ENCODE peak calls at places on chromosomes 3 and 15, in nine cellular contexts. One of them, this sample, is unnamed.

GRCh38 chr3:114645392-114645791 is 351.6 kb downstream of the TIGIT start:
- DNase-seq in stimulated activated CD4-positive, alpha-beta T cell treated with anti-CD3 and anti-CD28 coated beads, Interleukin-4, amount 100 ng/mL, for 1 hour: no peak
- DNase-seq in hippocampal formation: no peak
- DNase-seq in COR-L47: no peak
- DNase-seq in Daoy: no peak
- DNase-seq in Calu3: no peak
- DNase-seq in transverse colon: no peak
- DNase-seq in astrocyte of the hippocampus: peak; percentile 44
- DNase-seq in hypothalamus: no peak
- DNase-seq in this sample: no peak

GRCh38 chr15:33656090-33656670 is 312.1 kb upstream of the CHRM5 start:
- DNase-seq in transverse colon: no peak
- DNase-seq in COR-L47: no peak
- DNase-seq in hypothalamus: no peak
- DNase-seq in Calu3: no peak
- DNase-seq in stimulated activated CD4-positive, alpha-beta T cell treated with anti-CD3 and anti-CD28 coated beads, Interleukin-4, amount 100 ng/mL, for 1 hour: no peak
- DNase-seq in hippocampal formation: no peak
- DNase-seq in astrocyte of the hippocampus: peak; percentile 40
- DNase-seq in Daoy: no peak
- DNase-seq in this sample: no peak

GRCh38 chr15:89417206-89417725 is 79.1 kb downstream of the RHCG start:
- DNase-seq in hippocampal formation: no peak
- DNase-seq in Daoy: no peak
- DNase-seq in transverse colon: no peak
- DNase-seq in hypothalamus: no peak
- DNase-seq in stimulated activated CD4-positive, alpha-beta T cell treated with anti-CD3 and anti-CD28 coated beads, Interleukin-4, amount 100 ng/mL, for 1 hour: no peak
- DNase-seq in Calu3: no peak
- DNase-seq in COR-L47: no peak
- DNase-seq in astrocyte of the hippocampus: no peak
- DNase-seq in this sample: no peak

GRCh38 chr3:64184621-64185020 is 40.6 kb downstream of the PRICKLE2 start:
- DNase-seq in Daoy: peak; percentile 65
- DNase-seq in stimulated activated CD4-positive, alpha-beta T cell treated with anti-CD3 and anti-CD28 coated beads, Interleukin-4, amount 100 ng/mL, for 1 hour: no peak
- DNase-seq in hypothalamus: no peak
- DNase-seq in astrocyte of the hippocampus: peak; percentile 55
- DNase-seq in COR-L47: no peak
- DNase-seq in transverse colon: no peak
- DNase-seq in hippocampal formation: no peak
- DNase-seq in Calu3: no peak
- DNase-seq in this sample: no peak

GRCh38 chr15:81777546-81777945 is 268.3 kb downstream of the MEX3B start:
- DNase-seq in transverse colon: no peak
- DNase-seq in stimulated activated CD4-positive, alpha-beta T cell treated with anti-CD3 and anti-CD28 coated beads, Interleukin-4, amount 100 ng/mL, for 1 hour: no peak
- DNase-seq in astrocyte of the hippocampus: no peak
- DNase-seq in hippocampal formation: no peak
- DNase-seq in hypothalamus: no peak
- DNase-seq in COR-L47: no peak
- DNase-seq in Calu3: no peak
- DNase-seq in Daoy: no peak
- DNase-seq in this sample: no peak

GRCh38 chr15:60804986-60805949 is 326.3 kb upstream of the ICE2 start:
- DNase-seq in hypothalamus: no peak
- DNase-seq in astrocyte of the hippocampus: peak; percentile 93
- DNase-seq in hippocampal formation: no peak
- DNase-seq in transverse colon: no peak
- DNase-seq in Calu3: no peak
- DNase-seq in stimulated activated CD4-positive, alpha-beta T cell treated with anti-CD3 and anti-CD28 coated beads, Interleukin-4, amount 100 ng/mL, for 1 hour: no peak
- DNase-seq in COR-L47: peak; percentile 43
- DNase-seq in Daoy: peak; percentile 97
- DNase-seq in this sample: no peak

GRCh38 chr3:195094211-195094921 is 176.6 kb downstream of the XXYLT1 start:
- DNase-seq in Daoy: no peak
- DNase-seq in hippocampal formation: no peak
- DNase-seq in stimulated activated CD4-positive, alpha-beta T cell treated with anti-CD3 and anti-CD28 coated beads, Interleukin-4, amount 100 ng/mL, for 1 hour: no peak
- DNase-seq in astrocyte of the hippocampus: no peak
- DNase-seq in Calu3: no peak
- DNase-seq in transverse colon: peak; percentile 53
- DNase-seq in hypothalamus: no peak
- DNase-seq in COR-L47: no peak
- DNase-seq in this sample: no peak

GRCh38 chr3:195154111-195154791 is 116.7 kb downstream of the XXYLT1 start:
- DNase-seq in astrocyte of the hippocampus: peak; percentile 42
- DNase-seq in hypothalamus: no peak
- DNase-seq in Calu3: no peak
- DNase-seq in transverse colon: no peak
- DNase-seq in stimulated activated CD4-positive, alpha-beta T cell treated with anti-CD3 and anti-CD28 coated beads, Interleukin-4, amount 100 ng/mL, for 1 hour: no peak
- DNase-seq in hippocampal formation: no peak
- DNase-seq in COR-L47: no peak
- DNase-seq in Daoy: peak; percentile 70
- DNase-seq in this sample: no peak

GRCh38 chr3:50118237-50118636 is 29.5 kb downstream of the RBM5 start:
- DNase-seq in transverse colon: no peak
- DNase-seq in hippocampal formation: no peak
- DNase-seq in COR-L47: no peak
- DNase-seq in stimulated activated CD4-positive, alpha-beta T cell treated with anti-CD3 and anti-CD28 coated beads, Interleukin-4, amount 100 ng/mL, for 1 hour: no peak
- DNase-seq in Calu3: no peak
- DNase-seq in Daoy: no peak
- DNase-seq in hypothalamus: no peak
- DNase-seq in astrocyte of the hippocampus: no peak
- DNase-seq in this sample: no peak

GRCh38 chr3:126197854-126198584 is 17.6 kb upstream of the ALDH1L1 start:
- DNase-seq in Calu3: peak; percentile 89
- DNase-seq in COR-L47: peak; percentile 85
- DNase-seq in astrocyte of the hippocampus: peak; percentile 78
- DNase-seq in hippocampal formation: no peak
- DNase-seq in stimulated activated CD4-positive, alpha-beta T cell treated with anti-CD3 and anti-CD28 coated beads, Interleukin-4, amount 100 ng/mL, for 1 hour: peak; percentile 43
- DNase-seq in hypothalamus: no peak
- DNase-seq in Daoy: peak; percentile 80
- DNase-seq in transverse colon: peak; percentile 63
- DNase-seq in this sample: peak; percentile 65

GRCh38 chr3:100360757-100361496 is 26.4 kb downstream of the NIT2 start:
- DNase-seq in astrocyte of the hippocampus: no peak
- DNase-seq in stimulated activated CD4-positive, alpha-beta T cell treated with anti-CD3 and anti-CD28 coated beads, Interleukin-4, amount 100 ng/mL, for 1 hour: no peak
- DNase-seq in Calu3: no peak
- DNase-seq in hippocampal formation: no peak
- DNase-seq in COR-L47: no peak
- DNase-seq in Daoy: no peak
- DNase-seq in hypothalamus: no peak
- DNase-seq in transverse colon: no peak
- DNase-seq in this sample: no peak

GRCh38 chr15:75732809-75733451 is 20.3 kb upstream of the CSPG4 start:
- DNase-seq in COR-L47: peak; percentile 50
- DNase-seq in stimulated activated CD4-positive, alpha-beta T cell treated with anti-CD3 and anti-CD28 coated beads, Interleukin-4, amount 100 ng/mL, for 1 hour: peak; percentile 49
- DNase-seq in astrocyte of the hippocampus: peak; percentile 84
- DNase-seq in Daoy: peak; percentile 66
- DNase-seq in Calu3: peak; percentile 87
- DNase-seq in transverse colon: peak; percentile 78
- DNase-seq in hypothalamus: no peak
- DNase-seq in hippocampal formation: peak; percentile 36
- DNase-seq in this sample: peak; percentile 73

GRCh38 chr15:58212909-58213526 is 74.8 kb downstream of the AQP9 start:
- DNase-seq in hypothalamus: no peak
- DNase-seq in transverse colon: no peak
- DNase-seq in astrocyte of the hippocampus: peak; percentile 64
- DNase-seq in hippocampal formation: no peak
- DNase-seq in stimulated activated CD4-positive, alpha-beta T cell treated with anti-CD3 and anti-CD28 coated beads, Interleukin-4, amount 100 ng/mL, for 1 hour: no peak
- DNase-seq in Daoy: peak; percentile 29
- DNase-seq in Calu3: peak; percentile 53
- DNase-seq in COR-L47: no peak
- DNase-seq in this sample: no peak

GRCh38 chr3:49500408-49501257 is 30.6 kb downstream of the DAG1 start:
- DNase-seq in COR-L47: no peak
- DNase-seq in hippocampal formation: peak; percentile 10
- DNase-seq in Calu3: peak; percentile 74
- DNase-seq in Daoy: peak; percentile 90
- DNase-seq in stimulated activated CD4-positive, alpha-beta T cell treated with anti-CD3 and anti-CD28 coated beads, Interleukin-4, amount 100 ng/mL, for 1 hour: no peak
- DNase-seq in hypothalamus: no peak
- DNase-seq in astrocyte of the hippocampus: peak; percentile 90
- DNase-seq in transverse colon: peak; percentile 68
- DNase-seq in this sample: peak; percentile 53

GRCh38 chr15:52790166-52790708 is at the start of gene ONECUT1:
- DNase-seq in COR-L47: peak; percentile 56
- DNase-seq in stimulated activated CD4-positive, alpha-beta T cell treated with anti-CD3 and anti-CD28 coated beads, Interleukin-4, amount 100 ng/mL, for 1 hour: peak; percentile 63
- DNase-seq in hippocampal formation: no peak
- DNase-seq in transverse colon: peak; percentile 50
- DNase-seq in astrocyte of the hippocampus: peak; percentile 81
- DNase-seq in hypothalamus: no peak
- DNase-seq in Daoy: peak; percentile 91
- DNase-seq in Calu3: peak; percentile 73
- DNase-seq in this sample: peak; percentile 51

GRCh38 chr15:51647128-51647562 is 24.6 kb upstream of the DMXL2 start:
- DNase-seq in astrocyte of the hippocampus: peak; percentile 77
- DNase-seq in Daoy: peak; percentile 98
- DNase-seq in hypothalamus: no peak
- DNase-seq in hippocampal formation: peak; percentile 13
- DNase-seq in stimulated activated CD4-positive, alpha-beta T cell treated with anti-CD3 and anti-CD28 coated beads, Interleukin-4, amount 100 ng/mL, for 1 hour: no peak
- DNase-seq in COR-L47: peak; percentile 26
- DNase-seq in transverse colon: peak; percentile 56
- DNase-seq in Calu3: peak; percentile 13
- DNase-seq in this sample: peak; percentile 74

GRCh38 chr3:155271343-155271613 is 22.2 kb downstream of the STRIT1 start:
- DNase-seq in transverse colon: no peak
- DNase-seq in stimulated activated CD4-positive, alpha-beta T cell treated with anti-CD3 and anti-CD28 coated beads, Interleukin-4, amount 100 ng/mL, for 1 hour: no peak
- DNase-seq in Daoy: no peak
- DNase-seq in COR-L47: no peak
- DNase-seq in hypothalamus: no peak
- DNase-seq in Calu3: no peak
- DNase-seq in astrocyte of the hippocampus: no peak
- DNase-seq in hippocampal formation: no peak
- DNase-seq in this sample: no peak

GRCh38 chr3:63961891-63962290 is 49.7 kb upstream of the SCAANT1 start:
- DNase-seq in transverse colon: no peak
- DNase-seq in astrocyte of the hippocampus: no peak
- DNase-seq in hippocampal formation: peak; percentile 49
- DNase-seq in Calu3: no peak
- DNase-seq in stimulated activated CD4-positive, alpha-beta T cell treated with anti-CD3 and anti-CD28 coated beads, Interleukin-4, amount 100 ng/mL, for 1 hour: no peak
- DNase-seq in COR-L47: no peak
- DNase-seq in hypothalamus: no peak
- DNase-seq in Daoy: no peak
- DNase-seq in this sample: no peak